ENCODE peak calls at places on chromosomes 16 and 17, in six cellular contexts. One of them, this sample, is unnamed.
A peak's percentile ranks its signal among the peaks of the same experiment; 100 is the strongest.

GRCh38 chr17:71304498-71305158 is 816.2 kb upstream of the SOX9 start:
- DNase-seq in IMR-90: no peak
- DNase-seq in neuronal stem cell: no peak
- DNase-seq in H1: peak; percentile 53
- DNase-seq in H9: peak; percentile 61
- DNase-seq in trophoblast cell: no peak
- DNase-seq in this sample: no peak

GRCh38 chr17:79633154-79633553 is 22.3 kb upstream of the RBFOX3 start:
- DNase-seq in trophoblast cell: no peak
- DNase-seq in H9: peak; percentile 24
- DNase-seq in IMR-90: no peak
- DNase-seq in neuronal stem cell: no peak
- DNase-seq in H1: peak; percentile 32
- DNase-seq in this sample: no peak

GRCh38 chr16:8087597-8088279 is 502.6 kb downstream of the TMEM114 start:
- DNase-seq in neuronal stem cell: no peak
- DNase-seq in H1: no peak
- DNase-seq in IMR-90: no peak
- DNase-seq in trophoblast cell: no peak
- DNase-seq in H9: no peak
- DNase-seq in this sample: no peak

GRCh38 chr17:64256913-64257807 is 5.9 kb downstream of the TEX2 start:
- DNase-seq in neuronal stem cell: no peak
- DNase-seq in trophoblast cell: peak; percentile 88
- DNase-seq in IMR-90: peak; percentile 16
- DNase-seq in H1: no peak
- DNase-seq in H9: no peak
- DNase-seq in this sample: peak; percentile 35

GRCh38 chr17:19664821-19665181 is 16.2 kb downstream of the ALDH3A2 start:
- DNase-seq in trophoblast cell: no peak
- DNase-seq in IMR-90: no peak
- DNase-seq in H1: no peak
- DNase-seq in neuronal stem cell: no peak
- DNase-seq in H9: peak; percentile 17
- DNase-seq in this sample: no peak

GRCh38 chr16:66045626-66046025 is 320.9 kb upstream of the CDH5 start:
- DNase-seq in IMR-90: peak; percentile 45
- DNase-seq in H1: no peak
- DNase-seq in trophoblast cell: no peak
- DNase-seq in H9: no peak
- DNase-seq in neuronal stem cell: no peak
- DNase-seq in this sample: no peak

GRCh38 chr16:70568601-70569217 is 45.1 kb downstream of the SF3B3 start:
- DNase-seq in neuronal stem cell: no peak
- DNase-seq in trophoblast cell: no peak
- DNase-seq in H1: no peak
- DNase-seq in H9: no peak
- DNase-seq in IMR-90: peak; percentile 55
- DNase-seq in this sample: no peak

GRCh38 chr16:71338193-71338592 is 20.3 kb upstream of the CALB2 start:
- DNase-seq in H1: no peak
- DNase-seq in trophoblast cell: peak; percentile 51
- DNase-seq in H9: no peak
- DNase-seq in neuronal stem cell: no peak
- DNase-seq in IMR-90: no peak
- DNase-seq in this sample: no peak

GRCh38 chr17:21186399-21187187 is 27.4 kb downstream of the TMEM11 start:
- DNase-seq in trophoblast cell: no peak
- DNase-seq in neuronal stem cell: no peak
- DNase-seq in H1: no peak
- DNase-seq in IMR-90: no peak
- DNase-seq in H9: no peak
- DNase-seq in this sample: no peak

GRCh38 chr17:31743767-31744166 is 115.3 kb downstream of the COPRS start:
- DNase-seq in trophoblast cell: no peak
- DNase-seq in H1: no peak
- DNase-seq in neuronal stem cell: no peak
- DNase-seq in H9: peak; percentile 60
- DNase-seq in IMR-90: peak; percentile 28
- DNase-seq in this sample: peak; percentile 74

DNA sequence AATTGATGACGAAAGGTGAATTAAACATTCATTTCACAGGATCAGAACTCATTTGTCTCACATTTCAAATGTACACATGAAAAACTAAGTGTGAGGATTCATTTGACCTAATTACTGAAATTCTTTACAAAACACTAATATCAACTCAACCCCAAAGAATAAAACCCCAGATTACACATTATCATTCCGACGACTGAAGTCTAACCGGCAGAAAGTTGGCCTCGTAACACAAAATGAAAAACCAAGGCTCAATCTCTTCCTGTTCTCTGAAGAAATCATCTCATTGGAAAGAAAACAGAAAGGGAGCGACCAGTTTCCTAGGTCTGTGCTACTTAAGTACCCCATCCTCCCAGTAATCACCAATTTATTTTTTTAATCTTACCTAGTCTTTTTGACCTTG is 1.8 kb downstream of the JPT1 start:
- DNase-seq in neuronal stem cell: no peak
- DNase-seq in H1: no peak
- DNase-seq in trophoblast cell: no peak
- DNase-seq in H9: no peak
- DNase-seq in IMR-90: peak; percentile 12
- DNase-seq in this sample: no peak
- H2AFZ ChIP-seq in neuronal stem cell: no peak overlapping the region
- H2AFZ ChIP-seq in H1: no peak overlapping the region
- H2AFZ ChIP-seq in trophoblast cell: no peak overlapping the region
- H2AFZ ChIP-seq in H9: no peak overlapping the region
- H2AFZ ChIP-seq in IMR-90: no peak overlapping the region
- H2AFZ ChIP-seq in this sample: no peak overlapping the region

DNA sequence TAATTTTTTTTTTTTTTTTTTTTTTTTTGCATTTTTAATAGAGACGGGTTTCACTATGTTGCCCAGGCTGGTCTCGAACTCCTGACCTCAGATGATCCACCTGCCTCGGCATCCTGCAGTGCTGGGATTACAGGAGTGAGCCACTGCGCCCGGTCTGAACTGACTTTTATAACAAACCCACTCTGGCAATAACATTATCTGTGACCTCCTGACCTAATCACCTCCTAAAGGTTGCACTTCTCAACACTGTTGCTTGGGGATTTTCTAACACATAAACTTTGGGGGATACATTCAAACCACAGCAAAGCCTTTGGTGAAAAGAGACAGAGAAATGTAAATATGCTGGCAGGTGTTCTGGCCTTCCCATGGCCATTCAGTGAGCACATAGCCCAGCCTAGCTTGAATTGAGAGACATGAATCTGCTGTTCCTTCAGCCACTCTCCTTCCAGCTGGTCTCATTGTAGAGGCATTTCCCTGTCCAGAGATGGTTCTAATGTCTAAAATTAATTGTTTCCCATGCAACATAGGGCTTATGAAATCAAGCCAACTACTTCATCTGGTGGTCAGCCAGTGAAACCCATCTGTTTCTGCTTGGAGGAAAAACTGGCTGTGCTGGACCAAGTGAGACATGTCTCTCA is 28.3 kb downstream of the LYRM1 start:
- DNase-seq in neuronal stem cell: no peak
- DNase-seq in H9: no peak
- DNase-seq in IMR-90: no peak
- DNase-seq in H1: no peak
- DNase-seq in trophoblast cell: no peak
- DNase-seq in this sample: no peak
- H4K8ac ChIP-seq in neuronal stem cell: no peak overlapping the region
- H4K8ac ChIP-seq in H9: no peak overlapping the region
- H4K8ac ChIP-seq in IMR-90: no peak overlapping the region
- H4K8ac ChIP-seq in H1: no peak overlapping the region
- H4K8ac ChIP-seq in trophoblast cell: no peak overlapping the region
- H4K8ac ChIP-seq in this sample: no peak overlapping the region

GRCh38 chr16:28561557-28562187 is 8.0 kb downstream of the SGF29 start:
- DNase-seq in neuronal stem cell: no peak
- DNase-seq in H9: no peak
- DNase-seq in IMR-90: no peak
- DNase-seq in H1: no peak
- DNase-seq in trophoblast cell: no peak
- DNase-seq in this sample: peak; percentile 12

GRCh38 chr16:28556914-28557320 is 3.2 kb downstream of the SGF29 start:
- DNase-seq in trophoblast cell: no peak
- DNase-seq in H9: no peak
- DNase-seq in IMR-90: no peak
- DNase-seq in H1: no peak
- DNase-seq in neuronal stem cell: no peak
- DNase-seq in this sample: no peak

GRCh38 chr16:28567292-28567691 is 13.6 kb downstream of the SGF29 start:
- DNase-seq in IMR-90: no peak
- DNase-seq in neuronal stem cell: no peak
- DNase-seq in H9: no peak
- DNase-seq in trophoblast cell: peak; percentile 29
- DNase-seq in H1: no peak
- DNase-seq in this sample: no peak

GRCh38 chr16:28563218-28563617 is 9.5 kb downstream of the SGF29 start:
- DNase-seq in neuronal stem cell: no peak
- DNase-seq in IMR-90: no peak
- DNase-seq in trophoblast cell: no peak
- DNase-seq in H1: no peak
- DNase-seq in H9: no peak
- DNase-seq in this sample: no peak

GRCh38 chr16:28562199-28562598 is 8.5 kb downstream of the SGF29 start:
- DNase-seq in H1: no peak
- DNase-seq in trophoblast cell: no peak
- DNase-seq in IMR-90: no peak
- DNase-seq in neuronal stem cell: no peak
- DNase-seq in H9: no peak
- DNase-seq in this sample: no peak
- H3K27ac ChIP-seq in H1: no peak overlapping the region
- H3K27ac ChIP-seq in trophoblast cell: no peak overlapping the region
- H3K27ac ChIP-seq in IMR-90: no peak overlapping the region
- H3K27ac ChIP-seq in neuronal stem cell: no peak overlapping the region
- H3K27ac ChIP-seq in H9: no peak overlapping the region
- H3K27ac ChIP-seq in this sample: no peak overlapping the region

DNA sequence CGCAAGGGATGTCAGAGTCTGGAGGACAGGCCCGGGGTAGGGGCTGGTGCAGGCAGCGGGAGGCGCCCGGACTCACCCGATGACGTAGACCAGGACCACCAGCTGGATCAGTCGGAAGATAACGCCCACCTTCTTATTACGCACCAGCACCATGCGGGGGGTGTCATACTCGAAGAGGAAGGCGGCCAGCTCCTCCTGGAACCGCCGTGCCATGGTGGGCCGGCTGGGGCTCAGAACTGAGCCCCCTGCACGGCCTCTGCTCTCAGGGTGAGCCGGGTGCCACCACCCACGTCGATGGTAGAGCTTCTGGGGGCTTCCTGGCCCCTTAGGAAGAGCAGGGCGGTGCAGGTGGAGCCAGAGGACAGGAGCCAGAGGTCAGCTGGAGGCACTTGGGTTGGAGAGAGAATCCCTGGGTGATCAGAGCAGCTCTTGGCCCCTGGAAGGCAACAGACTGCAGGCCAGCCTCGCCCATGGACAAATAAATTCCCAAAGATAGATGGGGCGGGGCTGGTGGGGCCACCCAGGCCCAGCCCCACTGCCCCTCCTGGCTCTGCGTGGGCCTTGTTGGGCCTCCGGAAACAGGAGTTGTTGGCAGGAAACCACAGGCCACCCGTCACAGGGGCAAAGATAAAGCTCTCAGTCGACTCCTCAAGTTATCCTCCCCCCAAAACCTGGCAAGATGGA is at the start of gene P2RX1:
- DNase-seq in trophoblast cell: no peak
- DNase-seq in H9: no peak
- DNase-seq in IMR-90: no peak
- DNase-seq in H1: no peak
- DNase-seq in neuronal stem cell: no peak
- DNase-seq in this sample: no peak
- H2AFZ ChIP-seq in trophoblast cell: no peak within 1 kb of the TSS
- H2AFZ ChIP-seq in H9: no peak within 1 kb of the TSS
- H2AFZ ChIP-seq in IMR-90: peak within 1 kb of the TSS; percentile 43
- H2AFZ ChIP-seq in H1: no peak within 1 kb of the TSS
- H2AFZ ChIP-seq in neuronal stem cell: peak within 1 kb of the TSS; percentile 40
- H2AFZ ChIP-seq in this sample: no peak within 1 kb of the TSS

GRCh38 chr17:1630662-1631061 is 2.0 kb upstream of the SLC43A2 start:
- DNase-seq in H1: no peak
- DNase-seq in trophoblast cell: peak; percentile 47
- DNase-seq in IMR-90: no peak
- DNase-seq in neuronal stem cell: no peak
- DNase-seq in H9: no peak
- DNase-seq in this sample: no peak

GRCh38 chr17:1627987-1628855 is at the start of gene SLC43A2:
- DNase-seq in H9: peak; percentile 94
- DNase-seq in IMR-90: peak; percentile 70
- DNase-seq in neuronal stem cell: peak; percentile 98
- DNase-seq in H1: peak; percentile 91
- DNase-seq in trophoblast cell: peak; percentile 84
- DNase-seq in this sample: peak; percentile 85

GRCh38 chr17:1627219-1627986 is 1.2 kb downstream of the SLC43A2 start:
- DNase-seq in trophoblast cell: peak; percentile 10
- DNase-seq in IMR-90: no peak
- DNase-seq in neuronal stem cell: no peak
- DNase-seq in H9: peak; percentile 60
- DNase-seq in H1: peak; percentile 64
- DNase-seq in this sample: no peak

GRCh38 chr17:1629647-1630310 is 1.1 kb upstream of the SLC43A2 start:
- DNase-seq in H9: peak; percentile 86
- DNase-seq in neuronal stem cell: no peak
- DNase-seq in H1: peak; percentile 84
- DNase-seq in trophoblast cell: peak; percentile 51
- DNase-seq in IMR-90: peak; percentile 33
- DNase-seq in this sample: no peak

GRCh38 chr17:1628856-1629646 is 417 bp upstream of the SLC43A2 start:
- DNase-seq in neuronal stem cell: no peak
- DNase-seq in H9: peak; percentile 100
- DNase-seq in IMR-90: peak; percentile 87
- DNase-seq in trophoblast cell: peak; percentile 83
- DNase-seq in H1: peak; percentile 95
- DNase-seq in this sample: peak; percentile 95
- H4K8ac ChIP-seq in neuronal stem cell: peak overlapping the region; percentile 89
- H4K8ac ChIP-seq in H9: no peak overlapping the region
- H4K8ac ChIP-seq in IMR-90: peak overlapping the region; percentile 70
- H4K8ac ChIP-seq in trophoblast cell: peak overlapping the region; percentile 90
- H4K8ac ChIP-seq in H1: peak overlapping the region; percentile 94
- H4K8ac ChIP-seq in this sample: peak overlapping the region; percentile 97

GRCh38 chr16:64952177-64952576 is 169.7 kb downstream of the CDH11 start:
- DNase-seq in IMR-90: peak; percentile 97
- DNase-seq in neuronal stem cell: no peak
- DNase-seq in H1: no peak
- DNase-seq in H9: no peak
- DNase-seq in trophoblast cell: peak; percentile 2
- DNase-seq in this sample: peak; percentile 93
- H3K27ac ChIP-seq in IMR-90: no peak overlapping the region
- H3K27ac ChIP-seq in neuronal stem cell: no peak overlapping the region
- H3K27ac ChIP-seq in H1: no peak overlapping the region
- H3K27ac ChIP-seq in H9: no peak overlapping the region
- H3K27ac ChIP-seq in trophoblast cell: no peak overlapping the region
- H3K27ac ChIP-seq in this sample: no peak overlapping the region